ENCODE peak calls at places on chromosomes 7 and 10, in eight cellular contexts. J is psoas muscle, Z is AG04450, P is AG09309, G is D721Med, M is neural crest cell, B is NB4, Y is H1. N is an unnamed sample.

GRCh38 chr7:29328811-29329210 is 134.2 kb downstream of the CHN2 start:
- DNase-seq in J (no peak), Z (no peak), P (no peak), G (no peak), M (no peak), B (no peak), Y (no peak), N (no peak)

GRCh38 chr7:25580156-25580555 is 351.9 kb upstream of the NPVF start:
- DNase-seq in J (no peak), Z (no peak), P (no peak), G (no peak), M (no peak), B (no peak), Y (no peak), N (no peak)

GRCh38 chr7:22627136-22627535 is 99.9 kb upstream of the IL6 start:
- DNase-seq in J (no peak), Z (no peak), P (no peak), G (no peak), M (no peak), B (no peak), Y (no peak), N (no peak)

GRCh38 chr7:104943502-104944343 is 70.3 kb upstream of the KMT2E start:
- DNase-seq in J (no peak), Z (no peak), P (no peak), G (no peak), M (no peak), B (peak), Y (no peak), N (peak)

GRCh38 chr10:98361131-98361633 is 53.8 kb downstream of the PYROXD2 start:
- DNase-seq in J (peak), Z (peak), P (peak), G (no peak), M (peak), B (peak), Y (no peak), N (peak)

GRCh38 chr10:117955171-117955570 is 91.6 kb downstream of the RAB11FIP2 start:
- DNase-seq in J (no peak), Z (no peak), P (no peak), G (no peak), M (no peak), B (no peak), Y (no peak), N (no peak)

GRCh38 chr7:116242177-116242576 is 31.8 kb downstream of the TES start:
- DNase-seq in J (no peak), Z (no peak), P (no peak), G (no peak), M (no peak), B (no peak), Y (no peak), N (no peak)

GRCh38 chr7:99362801-99363200 is 11.7 kb upstream of the ARPC1B start:
- DNase-seq in J (no peak), Z (peak), P (peak), G (no peak), M (no peak), B (no peak), Y (no peak), N (no peak)

GRCh38 chr10:536371-536925 is 153.0 kb downstream of the DIP2C start:
- DNase-seq in J (no peak), Z (no peak), P (no peak), G (no peak), M (no peak), B (no peak), Y (no peak), N (no peak)

GRCh38 chr10:129857242-129857960 is 106.7 kb downstream of the EBF3 start:
- DNase-seq in J (no peak), Z (no peak), P (no peak), G (no peak), M (no peak), B (no peak), Y (no peak), N (no peak)

GRCh38 chr10:17516376-17516775 is 62.0 kb upstream of the ST8SIA6 start:
- DNase-seq in J (no peak), Z (no peak), P (no peak), G (no peak), M (no peak), B (no peak), Y (no peak), N (no peak)

GRCh38 chr7:70571986-70572385 is 560.0 kb upstream of the GALNT17 start:
- DNase-seq in J (no peak), Z (no peak), P (no peak), G (no peak), M (no peak), B (no peak), Y (no peak), N (no peak)

GRCh38 chr10:106571216-106571954 is 593.1 kb downstream of the SORCS1 start:
- DNase-seq in J (no peak), Z (no peak), P (no peak), G (no peak), M (peak), B (peak), Y (no peak), N (no peak)

GRCh38 chr7:142898377-142899235 is 13.1 kb upstream of the TRPV6 start:
- DNase-seq in J (no peak), Z (no peak), P (no peak), G (no peak), M (no peak), B (no peak), Y (no peak), N (no peak)

GRCh38 chr10:84375881-84376280 is 47.5 kb downstream of the CCSER2 start:
- DNase-seq in J (no peak), Z (no peak), P (no peak), G (no peak), M (no peak), B (no peak), Y (no peak), N (no peak)

GRCh38 chr10:72712136-72712535 is 20.2 kb downstream of the MCU start:
- DNase-seq in J (no peak), Z (no peak), P (no peak), G (no peak), M (no peak), B (no peak), Y (no peak), N (no peak)

GRCh38 chr7:151990567-151990966 is 34.3 kb downstream of the GALNTL5 start:
- DNase-seq in J (no peak), Z (no peak), P (no peak), G (no peak), M (no peak), B (peak), Y (no peak), N (no peak)

GRCh38 chr10:28403090-28403489 is 100.2 kb upstream of the MPP7 start:
- DNase-seq in J (no peak), Z (no peak), P (no peak), G (no peak), M (no peak), B (no peak), Y (no peak), N (no peak)

GRCh38 chr10:97543025-97543546 is 29.5 kb upstream of the ANKRD2 start:
- DNase-seq in J (peak), Z (peak), P (peak), G (no peak), M (no peak), B (peak), Y (no peak), N (peak)

GRCh38 chr10:8315619-8316021 is 261.1 kb downstream of the GATA3 start:
- DNase-seq in J (no peak), Z (no peak), P (no peak), G (no peak), M (no peak), B (no peak), Y (no peak), N (no peak)

GRCh38 chr7:158816995-158817394 is 12.3 kb downstream of the ESYT2 start:
- DNase-seq in J (no peak), Z (no peak), P (no peak), G (no peak), M (no peak), B (no peak), Y (no peak), N (no peak)

GRCh38 chr7:103937680-103938079 is 51.8 kb downstream of the RELN start:
- DNase-seq in J (no peak), Z (no peak), P (no peak), G (no peak), M (no peak), B (no peak), Y (no peak), N (no peak)

GRCh38 chr7:108368466-108368865 is 87.8 kb downstream of the NRCAM start:
- DNase-seq in J (no peak), Z (no peak), P (no peak), G (no peak), M (no peak), B (no peak), Y (no peak), N (no peak)

GRCh38 chr10:119896061-119896655 is 3.6 kb downstream of the SEC23IP start:
- DNase-seq in J (no peak), Z (peak), P (peak), G (no peak), M (no peak), B (peak), Y (no peak), N (no peak)

GRCh38 chr10:75071164-75071489 is 40.3 kb upstream of the SAMD8 start:
- DNase-seq in J (no peak), Z (no peak), P (no peak), G (no peak), M (no peak), B (no peak), Y (no peak), N (no peak)

DNA sequence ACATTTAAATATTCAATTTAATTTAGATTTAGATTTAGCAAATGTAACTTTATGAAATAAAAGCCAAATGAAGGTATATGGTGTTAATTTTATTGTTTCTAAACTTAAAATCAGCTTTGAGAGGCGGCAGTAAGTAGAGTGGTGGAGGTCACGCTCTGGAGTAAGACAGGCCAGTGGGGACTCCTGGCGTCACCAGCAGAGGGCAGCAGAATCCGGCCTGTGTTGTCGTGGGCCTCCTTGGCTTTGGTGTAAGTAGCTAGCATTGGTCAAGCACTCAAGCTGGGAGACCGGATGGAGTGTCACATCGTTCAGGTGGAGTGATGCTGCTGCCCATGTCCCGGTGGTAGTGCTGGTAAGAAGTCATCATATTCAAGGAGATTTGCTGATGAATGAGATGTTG is 98.7 kb upstream of the DNAJB6 start:
- DNase-seq in J (no peak), Z (no peak), P (no peak), G (no peak), M (peak), B (peak), Y (no peak), N (no peak)
- TF ChIP-seq CTCF in J (no peak), Z (no peak), P (peak), G (no peak), M (peak), B (peak), Y (peak), N (no peak)

DNA sequence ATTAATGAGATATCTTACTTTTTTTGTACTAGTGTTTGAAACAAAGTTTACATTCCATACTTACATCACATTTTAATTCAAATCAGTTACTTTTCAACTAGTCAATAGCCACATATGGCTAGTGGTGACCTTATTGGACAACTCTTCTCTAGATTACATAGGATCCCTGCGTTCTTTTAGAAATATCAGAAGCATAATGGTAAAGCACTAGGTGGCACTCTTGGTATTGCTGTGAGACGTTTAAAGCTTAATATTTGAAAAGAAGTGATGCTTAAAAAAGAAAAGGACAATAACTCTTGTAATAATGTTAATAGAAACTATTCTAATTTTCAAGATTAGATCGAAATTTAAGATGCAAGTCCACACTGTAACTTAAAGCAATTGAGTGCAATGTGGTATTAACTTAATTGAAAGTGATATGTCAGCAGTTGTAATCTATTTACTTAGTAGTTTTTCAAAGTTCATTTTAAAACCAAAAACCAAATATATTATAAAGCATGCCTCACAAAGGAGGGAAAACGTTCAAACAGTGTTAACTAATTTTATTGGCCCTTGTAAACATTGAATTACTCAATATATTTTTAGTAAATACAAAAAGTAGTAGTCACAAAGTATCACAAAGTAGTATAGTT is 339.1 kb downstream of the ATRNL1 start:
- DNase-seq in J (no peak), Z (no peak), P (no peak), G (no peak), M (no peak), B (peak), Y (no peak), N (no peak)
- TF ChIP-seq CTCF in J (no peak), Z (peak), P (no peak), G (peak), M (peak), B (peak), Y (peak), N (no peak)

DNA sequence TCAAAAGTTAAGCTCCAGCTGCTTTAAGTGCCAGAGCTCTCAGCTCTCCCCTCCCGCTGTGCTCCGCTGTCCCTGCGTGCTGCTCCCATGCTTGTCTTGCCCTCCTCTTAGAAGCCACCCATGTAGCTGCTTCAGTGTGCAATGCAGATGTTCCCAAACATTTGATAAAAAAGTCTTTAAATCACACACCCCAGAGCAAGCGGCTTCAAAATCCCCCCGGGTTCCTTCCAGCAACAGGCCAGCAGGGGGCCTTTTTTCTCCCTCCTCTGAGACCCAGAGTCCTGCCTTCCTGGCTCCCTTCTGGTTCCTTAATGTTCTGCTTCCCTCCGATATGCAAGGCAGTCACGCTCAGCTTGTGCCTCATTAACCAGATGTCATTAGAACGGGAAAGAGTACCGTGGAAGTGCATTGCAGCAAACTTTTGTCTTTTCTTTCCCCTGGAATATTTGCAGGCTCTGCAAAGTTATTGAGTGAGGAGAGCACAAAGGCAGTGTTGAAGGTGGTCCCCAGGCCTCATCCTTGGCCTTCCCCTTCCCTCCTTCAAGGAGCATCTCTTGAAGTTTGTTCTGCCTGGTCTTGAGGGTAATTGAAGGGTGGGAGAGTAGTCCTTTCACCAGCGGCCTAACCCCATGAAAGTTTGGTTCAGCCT is 25.5 kb downstream of the LDB3 start:
- DNase-seq in J (no peak), Z (no peak), P (no peak), G (no peak), M (peak), B (peak), Y (no peak), N (peak)
- TF ChIP-seq CTCF in J (peak), Z (peak), P (peak), G (peak), M (peak), B (peak), Y (peak), N (peak)

GRCh38 chr7:7183061-7183832 is 903 bp downstream of the C1GALT1 start:
- DNase-seq in J (peak), Z (no peak), P (no peak), G (no peak), M (no peak), B (no peak), Y (no peak), N (peak)
- TF ChIP-seq CTCF in J (no peak), Z (no peak), P (no peak), G (no peak), M (no peak), B (no peak), Y (no peak), N (no peak)

DNA sequence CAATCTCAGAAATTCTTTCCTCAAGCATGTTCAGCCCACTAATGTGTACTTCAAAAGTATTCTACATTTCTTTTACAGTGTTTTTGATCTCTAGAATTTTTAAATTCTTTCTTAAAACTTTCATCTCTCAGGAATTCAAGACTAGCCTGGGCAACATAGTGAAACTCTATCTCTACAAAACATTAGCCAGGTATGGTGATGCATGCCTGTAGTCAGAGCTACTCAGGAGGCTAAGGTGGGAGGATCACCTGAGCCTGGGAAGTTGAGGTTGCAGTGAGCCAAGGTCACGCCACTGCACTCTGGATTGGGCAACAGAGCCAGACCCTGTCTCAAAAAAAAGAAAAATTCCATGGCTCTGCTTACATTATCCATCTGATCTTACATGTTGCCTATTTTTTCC is 5.0 kb upstream of the EGFR start:
- DNase-seq in J (no peak), Z (no peak), P (no peak), G (no peak), M (no peak), B (no peak), Y (no peak), N (no peak)
- TF ChIP-seq CTCF in J (no peak), Z (no peak), P (no peak), G (no peak), M (no peak), B (no peak), Y (no peak), N (no peak)

GRCh38 chr7:44882899-44883298 is 2.4 kb downstream of the PURB start:
- DNase-seq in J (no peak), Z (no peak), P (no peak), G (no peak), M (no peak), B (peak), Y (no peak), N (no peak)

GRCh38 chr7:44884553-44885393 is 557 bp downstream of the PURB start:
- DNase-seq in J (peak), Z (no peak), P (no peak), G (no peak), M (peak), B (peak), Y (no peak), N (peak)

GRCh38 chr7:44883961-44884360 is 1.4 kb downstream of the PURB start:
- DNase-seq in J (no peak), Z (no peak), P (no peak), G (no peak), M (no peak), B (no peak), Y (no peak), N (no peak)

GRCh38 chr7:44887293-44887692 is 2.0 kb upstream of the PURB start:
- DNase-seq in J (no peak), Z (no peak), P (no peak), G (no peak), M (no peak), B (no peak), Y (no peak), N (no peak)

GRCh38 chr7:44885394-44886317 is at the start of gene PURB:
- DNase-seq in J (peak), Z (peak), P (peak), G (peak), M (peak), B (peak), Y (peak), N (peak)
- TF ChIP-seq CTCF in J (no peak), Z (no peak), P (no peak), G (no peak), M (no peak), B (no peak), Y (no peak), N (no peak)

GRCh38 chr10:102644646-102645387 is 538 bp downstream of the TRIM8 start:
- DNase-seq in J (peak), Z (no peak), P (no peak), G (no peak), M (peak), B (peak), Y (peak), N (peak)
- TF ChIP-seq CTCF in J (peak), Z (peak), P (peak), G (peak), M (peak), B (peak), Y (peak), N (peak)

GRCh38 chr7:94434031-94434430 is 39.3 kb downstream of the COL1A2 start:
- DNase-seq in J (no peak), Z (no peak), P (no peak), G (no peak), M (no peak), B (no peak), Y (no peak), N (no peak)
- TF ChIP-seq CTCF in J (no peak), Z (no peak), P (no peak), G (no peak), M (no peak), B (no peak), Y (no peak), N (no peak)

DNA sequence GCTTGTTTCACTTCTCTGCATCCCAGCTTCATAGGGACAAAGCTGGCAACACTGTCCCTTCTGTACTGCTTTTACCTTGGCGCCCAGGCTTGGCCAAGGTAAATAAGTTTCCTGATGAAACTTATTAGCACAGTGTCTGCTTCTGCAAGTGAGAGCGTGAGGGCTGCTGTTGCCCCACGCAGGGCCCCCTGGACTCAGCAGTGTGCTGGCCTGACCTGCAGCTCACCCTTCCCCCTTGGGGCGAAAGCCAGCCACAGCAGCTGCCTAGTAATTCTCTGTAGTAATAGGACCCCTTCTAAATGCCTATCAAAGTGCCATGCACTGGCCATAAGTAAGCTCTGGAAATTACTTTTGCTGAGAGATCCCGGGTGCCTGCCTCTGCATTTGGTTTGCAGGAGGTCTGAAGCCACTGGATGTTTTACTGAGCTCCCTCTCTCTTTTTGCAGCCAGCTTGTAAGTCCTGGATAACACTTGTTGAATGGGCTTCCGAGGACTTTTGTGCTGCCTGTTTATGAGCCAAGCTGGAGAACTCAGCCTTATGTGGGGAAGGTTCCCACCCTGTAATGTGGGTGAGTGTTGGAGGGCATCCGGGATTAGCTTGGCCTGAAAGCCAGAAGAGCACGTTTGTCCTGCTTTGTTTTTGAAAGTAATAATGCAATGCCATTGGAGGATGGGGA is 294.0 kb downstream of the C7orf25 start:
- DNase-seq in J (no peak), Z (no peak), P (no peak), G (no peak), M (peak), B (peak), Y (no peak), N (peak)
- TF ChIP-seq CTCF in J (no peak), Z (no peak), P (no peak), G (no peak), M (peak), B (no peak), Y (peak), N (no peak)